ENCODE peak calls at places on chromosomes 7 and 10, in five cellular contexts. A is H1, V is HL-60, Y is vagina, P is breast epithelium. I is an unnamed sample.

GRCh38 chr10:11541296-11541695 is 70.2 kb downstream of the USP6NL start:
- DNase-seq in A (no peak), V (no peak), Y (no peak), P (no peak), I (no peak)

GRCh38 chr7:50621206-50621605 is 56.0 kb upstream of the DDC start:
- DNase-seq in P (no peak), A (no peak), V (no peak), Y (no peak), I (no peak)

GRCh38 chr10:86267286-86268195 is 99.1 kb downstream of the GRID1 start:
- DNase-seq in A (peak), Y (peak), P (no peak), V (no peak), I (peak)

GRCh38 chr7:24701232-24701898 is 55.9 kb downstream of the GSDME start:
- DNase-seq in V (no peak), P (peak), A (no peak), Y (no peak), I (no peak)

GRCh38 chr7:142519077-142519789 is 230.0 kb upstream of the PRSS1 start:
- DNase-seq in A (no peak), Y (no peak), V (no peak), P (no peak), I (no peak)

GRCh38 chr10:35574924-35575352 is 30.2 kb upstream of the GJD4 start:
- DNase-seq in V (no peak), P (no peak), A (peak), Y (no peak), I (no peak)

GRCh38 chr7:68280931-68281330 is 1284.3 kb downstream of the TYW1 start:
- DNase-seq in V (no peak), Y (no peak), P (no peak), A (no peak), I (no peak)

GRCh38 chr7:1942026-1942703 is 272.1 kb downstream of the ELFN1 start:
- DNase-seq in Y (no peak), V (no peak), A (no peak), P (no peak), I (no peak)

GRCh38 chr10:104342941-104343411 is 4.7 kb upstream of the ITPRIP start:
- DNase-seq in V (no peak), P (no peak), A (no peak), Y (no peak), I (no peak)

GRCh38 chr7:81616951-81617350 is 152.9 kb downstream of the HGF start:
- DNase-seq in P (no peak), A (no peak), Y (no peak), V (no peak), I (no peak)

GRCh38 chr10:48708144-48708543 is 23.5 kb downstream of the WDFY4 start:
- DNase-seq in P (no peak), A (no peak), V (no peak), Y (no peak), I (no peak)

GRCh38 chr10:99770408-99771045 is 11.9 kb upstream of the ABCC2 start:
- DNase-seq in P (no peak), A (no peak), V (no peak), Y (no peak), I (no peak)

GRCh38 chr10:21398549-21399345 is 126.7 kb downstream of the SKIDA1 start:
- DNase-seq in A (no peak), V (no peak), P (no peak), Y (no peak), I (no peak)

GRCh38 chr10:49609283-49610014 is 661 bp upstream of the SLC18A3 start:
- DNase-seq in Y (no peak), V (no peak), A (peak), P (no peak), I (peak)

GRCh38 chr7:14229047-14229446 is 239.6 kb upstream of the ETV1 start:
- DNase-seq in P (no peak), A (no peak), V (no peak), Y (no peak), I (no peak)

GRCh38 chr10:3961082-3961481 is 176.1 kb upstream of the KLF6 start:
- DNase-seq in Y (no peak), P (no peak), V (no peak), A (no peak), I (no peak)

GRCh38 chr10:57338823-57339558 is 928.7 kb downstream of the IPMK start:
- DNase-seq in V (peak), P (no peak), Y (no peak), A (peak), I (no peak)

GRCh38 chr7:47887016-47887640 is 61.1 kb downstream of the PKD1L1 start:
- DNase-seq in P (no peak), A (peak), Y (no peak), V (no peak), I (no peak)

GRCh38 chr7:2711895-2712675 is 24.1 kb downstream of the AMZ1 start:
- DNase-seq in Y (no peak), V (no peak), A (no peak), P (no peak), I (no peak)

GRCh38 chr7:100567751-100568175 is 5.9 kb downstream of the SAP25 start:
- DNase-seq in V (no peak), A (no peak), Y (no peak), P (no peak), I (no peak)

GRCh38 chr10:102710604-102711003 is 3.6 kb downstream of the ARL3 start:
- DNase-seq in Y (no peak), A (no peak), V (no peak), P (no peak), I (no peak)

GRCh38 chr10:69571618-69572158 is 1.5 kb downstream of the NEUROG3 start:
- DNase-seq in Y (no peak), V (no peak), A (peak), P (no peak), I (no peak)

GRCh38 chr10:70751356-70751755 is 33.8 kb downstream of the TBATA start:
- DNase-seq in A (no peak), V (no peak), P (no peak), Y (no peak), I (no peak)

GRCh38 chr10:70752571-70752970 is 32.6 kb downstream of the TBATA start:
- DNase-seq in A (no peak), P (no peak), V (no peak), Y (no peak), I (no peak)

GRCh38 chr10:70753026-70753663 is 32.0 kb downstream of the TBATA start:
- DNase-seq in V (no peak), P (no peak), Y (no peak), A (no peak), I (no peak)

GRCh38 chr10:70751991-70752390 is 33.2 kb downstream of the TBATA start:
- DNase-seq in Y (no peak), P (no peak), A (no peak), V (no peak), I (no peak)

GRCh38 chr10:70753841-70754621 is 31.1 kb downstream of the TBATA start:
- DNase-seq in P (no peak), Y (no peak), A (peak), V (no peak), I (no peak)
- H3K27ac ChIP-seq in P (no peak), Y (no peak), A (no peak), V (no peak), I (no peak)

GRCh38 chr10:93420091-93420490 is 62.0 kb downstream of the MYOF start:
- DNase-seq in V (no peak), A (no peak), P (no peak), Y (no peak), I (no peak)
- TF ChIP-seq POLR2AphosphoS5 in V (no peak), A (no peak), P (no peak), Y (no peak), I (no peak)

DNA sequence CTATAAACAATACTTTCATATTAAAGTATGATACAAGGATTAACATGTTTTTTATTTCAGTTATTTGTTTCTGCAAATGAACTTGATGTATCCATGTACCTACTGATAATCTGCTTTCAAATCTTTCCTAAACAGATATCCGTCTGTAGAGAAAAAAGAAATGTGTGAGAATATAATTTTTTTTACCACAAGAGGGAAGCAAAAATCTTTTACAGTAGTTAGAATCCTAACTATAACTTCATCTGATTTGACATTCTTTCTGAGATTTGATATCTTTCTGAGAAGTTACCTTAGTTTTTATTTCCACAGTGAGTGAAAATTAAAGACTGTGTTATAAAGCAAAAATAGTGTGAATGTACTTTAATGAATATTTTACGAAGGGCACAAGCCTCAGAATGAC is 203.9 kb upstream of the PCLO start:
- DNase-seq in A (no peak), P (no peak), V (no peak), Y (no peak), I (no peak)
- TF ChIP-seq CTCF in A (no peak), P (no peak), V (no peak), Y (no peak), I (no peak)

GRCh38 chr7:130133029-130133774 is 62.9 kb downstream of the KLHDC10 start:
- DNase-seq in P (no peak), V (no peak), A (no peak), Y (no peak), I (no peak)
- H3K27ac ChIP-seq in P (peak), V (no peak), A (no peak), Y (no peak), I (no peak)

DNA sequence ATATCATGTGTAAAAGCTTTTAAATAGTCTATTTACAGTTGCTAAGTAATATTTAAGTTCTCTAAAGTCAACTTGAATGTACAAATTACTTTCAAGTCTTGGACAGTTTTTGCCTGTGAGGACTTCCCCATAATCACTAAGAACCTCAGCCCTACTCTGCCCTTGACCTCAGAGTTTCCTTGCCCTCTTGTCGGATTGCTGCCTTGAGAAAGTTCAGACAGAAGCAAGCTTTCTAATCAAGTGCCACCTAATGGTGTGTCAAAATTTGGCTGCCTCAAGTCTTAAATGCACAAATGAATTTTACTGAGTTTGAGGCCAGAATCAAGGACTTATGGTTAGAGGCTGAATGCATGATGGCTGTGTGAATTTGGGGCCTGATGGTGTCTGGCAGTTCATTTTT is 88.3 kb upstream of the KAT6B start:
- DNase-seq in A (no peak), V (peak), P (no peak), Y (no peak), I (no peak)
- TF ChIP-seq POLR2AphosphoS5 in A (no peak), V (no peak), P (no peak), Y (no peak), I (no peak)